ENCODE peak calls at places on chromosomes 13 and 19, in nine cellular contexts. O is astrocyte; H is NCI-H1105 treated with DMSO at 0.1 percent for 48 hours; S is CD8-positive, alpha-beta memory T cell; E is pons; Z is HFFc6; K is RWPE1; U is lung; I is A549. Q is an unnamed sample.

GRCh38 chr19:8585894-8586750 is 8.9 kb upstream of the MYO1F start:
- DNase-seq in I (peak; percentile 61), E (no peak), K (peak; percentile 30), O (peak; percentile 20), U (peak; percentile 59), H (peak; percentile 31), S (peak; percentile 59), Z (no peak), Q (no peak)

GRCh38 chr19:46716013-46716671 is 772 bp downstream of the PRKD2 start:
- DNase-seq in E (no peak), S (no peak), O (no peak), H (no peak), K (peak; percentile 36), Z (no peak), I (no peak), U (no peak), Q (no peak)

GRCh38 chr13:73981595-73981994 is 152.6 kb downstream of the KLF12 start:
- DNase-seq in I (no peak), Z (no peak), K (no peak), S (no peak), U (no peak), E (no peak), H (no peak), O (peak; percentile 8), Q (no peak)

GRCh38 chr19:6811906-6812305 is 39.4 kb downstream of the VAV1 start:
- DNase-seq in O (peak; percentile 36), U (no peak), H (peak; percentile 42), K (peak; percentile 73), S (no peak), E (peak; percentile 14), Z (peak; percentile 52), I (peak; percentile 82), Q (no peak)

GRCh38 chr13:62837895-62838294 is 1422.2 kb upstream of the PCDH20 start:
- DNase-seq in H (no peak), O (peak; percentile 0), K (peak; percentile 2), S (no peak), E (no peak), I (peak; percentile 9), Z (no peak), U (no peak), Q (no peak)

GRCh38 chr19:45498411-45499195 is at the start of gene PPM1N:
- DNase-seq in S (peak; percentile 55), O (no peak), I (no peak), K (no peak), U (no peak), H (peak; percentile 13), Z (no peak), E (no peak), Q (peak; percentile 67)

GRCh38 chr13:62512194-62513141 is 1096.8 kb upstream of the PCDH20 start:
- DNase-seq in I (peak; percentile 55), S (no peak), K (peak; percentile 1), H (peak; percentile 66), O (no peak), U (no peak), Z (no peak), E (peak; percentile 57), Q (peak; percentile 11)

GRCh38 chr13:113616991-113617749 is 32.6 kb downstream of the TFDP1 start:
- DNase-seq in Z (no peak), H (peak; percentile 13), U (no peak), S (no peak), O (peak; percentile 69), E (no peak), I (no peak), K (no peak), Q (no peak)

GRCh38 chr13:95235944-95236343 is 65.3 kb downstream of the ABCC4 start:
- DNase-seq in E (no peak), I (no peak), S (no peak), Z (no peak), U (peak; percentile 56), H (no peak), O (no peak), K (no peak), Q (no peak)

GRCh38 chr19:6260912-6261636 is 18.7 kb downstream of the MLLT1 start:
- DNase-seq in S (no peak), O (no peak), U (no peak), K (peak; percentile 36), I (peak; percentile 16), E (no peak), H (no peak), Z (no peak), Q (no peak)

GRCh38 chr13:86002921-86003488 is 203.8 kb upstream of the SLITRK6 start:
- DNase-seq in H (no peak), I (no peak), K (no peak), O (no peak), E (no peak), U (no peak), Z (no peak), S (no peak), Q (no peak)

GRCh38 chr13:50531917-50532899 is 311.3 kb downstream of the DLEU7 start:
- DNase-seq in S (no peak), Z (peak; percentile 35), H (no peak), O (no peak), I (peak; percentile 21), E (peak; percentile 54), U (no peak), K (no peak), Q (no peak)

GRCh38 chr19:4284176-4284958 is 5.3 kb downstream of the SHD start:
- DNase-seq in O (no peak), U (no peak), K (peak; percentile 88), H (no peak), S (no peak), Z (no peak), I (peak; percentile 84), E (no peak), Q (no peak)

GRCh38 chr19:56105090-56105701 is 15.9 kb downstream of the ZNF787 start:
- DNase-seq in S (peak; percentile 20), H (peak; percentile 83), I (peak; percentile 77), E (peak; percentile 51), U (peak; percentile 86), K (no peak), O (peak; percentile 32), Z (no peak), Q (peak; percentile 74)

GRCh38 chr13:66835040-66835628 is 395.0 kb downstream of the PCDH9 start:
- DNase-seq in K (no peak), O (peak; percentile 18), H (peak; percentile 97), I (peak; percentile 66), E (peak; percentile 95), S (no peak), Z (no peak), U (no peak), Q (no peak)

GRCh38 chr13:105937451-105937850 is 598.0 kb downstream of the EFNB2 start:
- DNase-seq in S (no peak), I (no peak), E (no peak), K (no peak), O (no peak), H (no peak), Z (no peak), U (no peak), Q (no peak)

GRCh38 chr19:48330012-48330681 is 4.8 kb downstream of the EMP3 start:
- DNase-seq in Z (no peak), U (peak; percentile 79), H (peak; percentile 93), O (no peak), S (peak; percentile 80), E (peak; percentile 92), K (no peak), I (no peak), Q (peak; percentile 87)

GRCh38 chr13:100887729-100888151 is 213.1 kb upstream of the TMTC4 start:
- DNase-seq in Z (peak; percentile 46), I (peak; percentile 24), E (no peak), S (no peak), U (no peak), O (peak; percentile 76), H (no peak), K (peak; percentile 2), Q (no peak)

GRCh38 chr13:84400711-84401110 is 518.4 kb upstream of the SLITRK1 start:
- DNase-seq in Z (peak; percentile 91), S (no peak), H (no peak), U (no peak), O (peak; percentile 97), E (no peak), K (peak; percentile 91), I (no peak), Q (no peak)

GRCh38 chr19:5803752-5804515 is 933 bp upstream of the NRTN start:
- DNase-seq in E (peak; percentile 38), K (peak; percentile 90), O (peak; percentile 47), Z (peak; percentile 73), U (peak; percentile 89), S (peak; percentile 88), H (peak; percentile 84), I (peak; percentile 87), Q (peak; percentile 85)

Q was measured in naive B cell.